ENCODE peak calls at places on chromosomes 13 and 19, in four cellular contexts. J, G, M and K are unnamed samples. For H3K4me1, the result is how much of the 10 kb centered on the place peaks cover.

GRCh38 chr13:78409172-78409571 is 194.2 kb downstream of the POU4F1 start:
- DNase-seq in J (no peak), G (no peak), M (no peak), K (no peak)

GRCh38 chr19:7578127-7578526 is 17.5 kb upstream of the CAMSAP3 start:
- DNase-seq in J (no peak), G (no peak), M (no peak), K (no peak)

GRCh38 chr19:4575267-4575793 is 15.8 kb upstream of the SEMA6B start:
- DNase-seq in J (peak), G (peak), M (peak), K (no peak)

GRCh38 chr13:111948811-111949210 is 118.1 kb upstream of the SOX1 start:
- DNase-seq in J (no peak), G (no peak), M (no peak), K (no peak)

GRCh38 chr13:23667750-23668149 is 97.5 kb downstream of the TNFRSF19 start:
- DNase-seq in J (no peak), G (no peak), M (no peak), K (no peak)

GRCh38 chr13:107843281-107843680 is 372.1 kb downstream of the LIG4 start:
- DNase-seq in J (no peak), G (no peak), M (no peak), K (no peak)

GRCh38 chr13:32370805-32371204 is 55.5 kb downstream of the BRCA2 start:
- DNase-seq in J (no peak), G (no peak), M (no peak), K (no peak)

GRCh38 chr19:55113570-55114039 is 3.8 kb downstream of the PPP1R12C start:
- DNase-seq in J (peak), G (peak), M (peak), K (peak)

GRCh38 chr19:50844296-50844935 is 10.3 kb upstream of the KLK3 start:
- DNase-seq in J (no peak), G (no peak), M (no peak), K (no peak)

DNA sequence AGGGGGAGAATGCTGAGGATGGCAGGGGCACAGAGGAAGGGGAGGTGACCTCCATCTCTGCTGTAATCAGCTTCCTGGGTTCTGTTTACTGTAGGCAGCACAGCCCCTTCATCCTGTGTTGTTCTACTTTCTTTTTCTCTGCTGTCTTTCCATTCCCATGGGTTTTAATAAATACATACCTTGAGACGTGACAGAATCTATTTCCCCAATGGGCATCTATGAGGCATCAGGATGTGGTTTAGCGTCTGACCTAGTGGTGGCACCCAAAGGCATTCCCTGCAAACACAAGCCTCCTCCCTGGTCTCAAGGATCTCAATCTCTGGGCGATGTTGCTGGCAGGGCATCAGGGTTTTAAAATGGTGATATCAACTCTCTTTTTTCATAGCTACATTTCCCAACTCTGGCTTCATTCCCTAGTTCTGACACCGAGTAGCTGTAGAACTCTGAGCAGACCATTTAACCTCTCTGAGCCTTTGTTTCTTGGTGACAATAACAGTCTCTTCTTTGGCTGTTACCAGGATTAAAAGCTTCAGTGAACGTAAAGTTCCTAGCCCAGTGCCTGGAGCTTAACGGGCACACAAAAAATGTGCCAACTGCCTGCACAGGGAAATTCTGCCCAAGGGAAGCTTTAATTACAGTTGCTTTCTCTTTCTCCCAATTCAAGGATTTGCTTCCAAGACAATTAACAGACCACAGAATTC is 60.9 kb downstream of the ALOX5AP start:
- DNase-seq in J (peak), G (no peak), M (peak), K (peak)
- TF ChIP-seq CTCF in J (no peak), G (no peak), M (no peak), K (no peak)

GRCh38 chr19:35940078-35940775 is 4.1 kb downstream of the LRFN3 start:
- DNase-seq in J (no peak), G (no peak), M (no peak), K (no peak)
- H3K4me1 ChIP-seq in J (under half), G (under half), M (under half), K (under half)

GRCh38 chr19:38665219-38665931 is 17.9 kb downstream of the ACTN4 start:
- DNase-seq in J (no peak), G (no peak), M (no peak), K (no peak)

GRCh38 chr19:38663156-38663651 is 15.8 kb downstream of the ACTN4 start:
- DNase-seq in J (no peak), G (no peak), M (no peak), K (no peak)

GRCh38 chr19:38663957-38664502 is 16.6 kb downstream of the ACTN4 start:
- DNase-seq in J (peak), G (peak), M (no peak), K (peak)

GRCh38 chr19:38665950-38666661 is 18.7 kb downstream of the ACTN4 start:
- DNase-seq in J (peak), G (peak), M (peak), K (peak)

GRCh38 chr19:38664503-38665211 is 17.2 kb downstream of the ACTN4 start:
- DNase-seq in J (no peak), G (peak), M (no peak), K (no peak)
- H3K4me3 ChIP-seq in J (no peak), G (peak), M (no peak), K (peak)

DNA sequence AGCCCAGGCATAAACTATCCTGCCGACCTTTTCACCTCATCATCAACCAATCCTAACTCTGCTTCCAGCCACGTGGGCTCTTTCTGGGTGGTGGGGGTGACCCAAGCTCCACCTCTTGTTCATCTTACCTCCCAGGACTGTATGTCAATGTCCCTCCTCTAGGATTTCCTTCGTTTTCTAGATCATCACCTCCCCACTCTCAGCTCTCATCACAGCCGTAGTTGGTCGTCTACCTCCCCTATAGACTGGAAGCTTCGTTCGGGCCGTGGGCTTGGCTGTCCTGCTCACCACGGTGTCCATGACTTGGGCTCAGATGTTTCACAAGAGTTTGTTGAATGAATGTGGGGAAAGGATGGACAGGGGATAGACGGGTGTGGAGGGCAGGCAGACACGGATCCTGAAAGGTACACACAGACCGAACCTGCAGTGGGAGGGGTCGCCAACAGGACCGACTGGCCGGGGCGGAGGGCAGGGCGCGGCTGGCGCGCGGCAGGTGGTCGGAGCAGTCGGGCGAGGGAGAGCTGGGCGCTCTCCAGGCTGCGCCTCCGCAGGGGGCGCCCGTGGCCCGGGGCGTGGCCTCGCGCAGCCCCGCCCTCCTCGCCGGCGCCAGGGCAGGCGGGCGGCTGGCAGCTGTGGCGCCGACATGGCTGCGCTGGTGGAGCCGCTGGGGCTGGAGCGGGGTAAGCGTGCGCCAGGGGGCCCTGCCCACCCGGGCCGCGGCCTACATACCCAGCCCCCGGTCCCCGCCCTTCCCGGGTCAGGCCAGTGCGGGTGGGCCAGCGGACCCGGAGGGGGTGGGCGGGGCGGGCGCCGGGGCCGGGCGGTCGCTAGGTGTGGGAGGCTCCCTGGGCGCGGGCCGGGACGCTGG is at the start of gene LIN7B:
- DNase-seq in J (peak), G (peak), M (peak), K (no peak)
- TF ChIP-seq CTCF in J (peak), G (peak), M (peak), K (no peak)